ENCODE peak calls at places on chromosomes 12 and 14, in nine cellular contexts. E, J, P, F, V, T, W, U and H are unnamed samples.
A peak's percentile ranks its signal among the peaks of the same experiment; 100 is the strongest.

GRCh38 chr12:47207005-47207717 is 127.4 kb upstream of the AMIGO2 start:
- DNase-seq in P (no peak), W (peak; percentile 60), F (no peak), J (no peak), T (no peak), E (no peak), V (no peak), U (no peak), H (no peak)

GRCh38 chr12:48160807-48161206 is 3.5 kb upstream of the ASB8 start:
- DNase-seq in V (no peak), W (no peak), P (peak; percentile 20), U (no peak), T (no peak), F (no peak), E (no peak), J (no peak), H (peak; percentile 33)

GRCh38 chr14:31545328-31545727 is 15.9 kb upstream of the NUBPL start:
- DNase-seq in J (no peak), P (no peak), E (no peak), U (no peak), W (no peak), V (no peak), T (no peak), F (no peak), H (no peak)

GRCh38 chr12:16030729-16031128 is 119.6 kb downstream of the DERA start:
- DNase-seq in V (no peak), E (no peak), W (no peak), F (no peak), J (no peak), T (peak; percentile 6), U (no peak), P (no peak), H (no peak)

GRCh38 chr14:100815478-100816285 is 10.2 kb upstream of the MEG3 start:
- DNase-seq in T (peak; percentile 87), P (no peak), J (peak; percentile 43), U (peak; percentile 36), V (no peak), W (no peak), E (no peak), F (no peak), H (peak; percentile 77)

GRCh38 chr14:73254247-73255004 is 17.1 kb downstream of the PAPLN start:
- DNase-seq in W (no peak), E (no peak), U (peak; percentile 71), J (no peak), T (no peak), F (no peak), V (no peak), P (no peak), H (no peak)

GRCh38 chr14:51442513-51443175 is 202.6 kb downstream of the TMX1 start:
- DNase-seq in J (peak; percentile 98), F (peak; percentile 98), U (no peak), W (no peak), P (peak; percentile 97), E (no peak), T (peak; percentile 99), V (no peak), H (peak; percentile 93)

GRCh38 chr12:91703884-91704283 is 441.8 kb downstream of the BTG1 start:
- DNase-seq in W (no peak), P (no peak), E (no peak), V (no peak), J (no peak), T (no peak), F (no peak), U (no peak), H (no peak)

GRCh38 chr12:100675432-100675831 is 101.9 kb downstream of the GAS2L3 start:
- DNase-seq in U (no peak), T (peak; percentile 72), F (peak; percentile 59), W (no peak), J (peak; percentile 80), E (no peak), P (peak; percentile 66), V (no peak), H (peak; percentile 67)

GRCh38 chr14:52876806-52877205 is 74.0 kb downstream of the FERMT2 start:
- DNase-seq in E (no peak), J (no peak), P (peak; percentile 8), W (no peak), T (no peak), U (no peak), V (no peak), F (no peak), H (no peak)

GRCh38 chr14:52876311-52876710 is 74.5 kb downstream of the FERMT2 start:
- DNase-seq in W (no peak), V (no peak), E (no peak), F (no peak), J (no peak), U (no peak), P (peak; percentile 76), T (peak; percentile 77), H (peak; percentile 69)

GRCh38 chr14:52874389-52874788 is 76.5 kb downstream of the FERMT2 start:
- DNase-seq in E (no peak), U (no peak), J (no peak), T (no peak), V (no peak), F (no peak), W (no peak), P (no peak), H (no peak)

GRCh38 chr14:52877628-52878027 is 73.2 kb downstream of the FERMT2 start:
- DNase-seq in F (no peak), E (no peak), T (peak; percentile 72), W (no peak), U (no peak), V (no peak), P (peak; percentile 74), J (no peak), H (peak; percentile 80)

GRCh38 chr14:52875707-52876106 is 75.1 kb downstream of the FERMT2 start:
- DNase-seq in E (no peak), U (no peak), F (no peak), V (no peak), W (no peak), T (no peak), J (no peak), P (peak; percentile 24), H (no peak)
- H3K36me3 ChIP-seq in E (peaks cover 16% of the 10 kb centered on the region), U (peaks cover 11% of the 10 kb centered on the region), F (peaks cover 8% of the 10 kb centered on the region), V (no peaks in the 10 kb centered on the region), W (no peaks in the 10 kb centered on the region), T (peaks cover 47% of the 10 kb centered on the region), J (peaks cover 65% of the 10 kb centered on the region), P (peaks cover 80% of the 10 kb centered on the region), H (peaks cover 19% of the 10 kb centered on the region)

GRCh38 chr12:116009805-116010204 is 267.7 kb downstream of the MED13L start:
- DNase-seq in F (no peak), P (peak; percentile 25), W (no peak), T (no peak), V (no peak), U (no peak), E (no peak), J (no peak), H (no peak)
- H3K36me3 ChIP-seq in F (peaks cover 4% of the 10 kb centered on the region), P (peaks cover 80% of the 10 kb centered on the region), W (peaks cover 34% of the 10 kb centered on the region), T (peaks cover 34% of the 10 kb centered on the region), V (no peaks in the 10 kb centered on the region), U (peaks cover 6% of the 10 kb centered on the region), E (peaks cover 7% of the 10 kb centered on the region), J (peaks cover 32% of the 10 kb centered on the region), H (peaks cover 15% of the 10 kb centered on the region)

GRCh38 chr12:103778781-103779180 is 62.3 kb downstream of the NT5DC3 start:
- DNase-seq in E (no peak), J (no peak), V (no peak), W (no peak), T (no peak), P (no peak), F (no peak), U (no peak), H (no peak)

GRCh38 chr12:103779410-103780092 is 61.5 kb downstream of the NT5DC3 start:
- DNase-seq in T (peak; percentile 8), E (no peak), U (no peak), V (no peak), F (no peak), P (peak; percentile 14), J (peak; percentile 37), W (no peak), H (no peak)

GRCh38 chr12:103782399-103782798 is 58.6 kb downstream of the NT5DC3 start:
- DNase-seq in T (no peak), U (no peak), V (no peak), J (no peak), F (no peak), W (no peak), P (no peak), E (no peak), H (no peak)

GRCh38 chr12:103780093-103780440 is 61.0 kb downstream of the NT5DC3 start:
- DNase-seq in V (no peak), W (no peak), T (peak; percentile 46), F (no peak), E (no peak), J (peak; percentile 33), U (no peak), P (peak; percentile 21), H (peak; percentile 51)

GRCh38 chr12:103780992-103781391 is 60.0 kb downstream of the NT5DC3 start:
- DNase-seq in T (no peak), V (no peak), F (no peak), U (no peak), W (no peak), P (no peak), J (no peak), E (no peak), H (no peak)
- H3K36me3 ChIP-seq in T (peaks cover 29% of the 10 kb centered on the region), V (no peaks in the 10 kb centered on the region), F (peaks cover 2% of the 10 kb centered on the region), U (peaks cover 18% of the 10 kb centered on the region), W (no peaks in the 10 kb centered on the region), P (no peaks in the 10 kb centered on the region), J (peaks cover 16% of the 10 kb centered on the region), E (peaks cover 16% of the 10 kb centered on the region), H (peaks cover 13% of the 10 kb centered on the region)

GRCh38 chr14:20403521-20403920 is 9.8 kb downstream of the TEP1 start:
- DNase-seq in W (no peak), E (no peak), F (no peak), T (no peak), P (no peak), U (no peak), J (no peak), V (no peak), H (no peak)
- H3K36me3 ChIP-seq in W (peaks cover 18% of the 10 kb centered on the region), E (peaks cover 5% of the 10 kb centered on the region), F (peaks cover 23% of the 10 kb centered on the region), T (peaks cover 57% of the 10 kb centered on the region), P (peaks cover 63% of the 10 kb centered on the region), U (peaks cover 4% of the 10 kb centered on the region), J (peaks cover 74% of the 10 kb centered on the region), V (no peaks in the 10 kb centered on the region), H (peaks cover 16% of the 10 kb centered on the region)

GRCh38 chr14:96829791-96830190 is 32.6 kb downstream of the VRK1 start:
- DNase-seq in W (no peak), F (no peak), T (no peak), J (no peak), P (no peak), V (no peak), E (no peak), U (no peak), H (no peak)

GRCh38 chr14:96827310-96827709 is 30.1 kb downstream of the VRK1 start:
- DNase-seq in E (no peak), J (no peak), F (no peak), T (no peak), U (no peak), P (no peak), W (no peak), V (no peak), H (peak; percentile 20)

GRCh38 chr14:96832351-96832750 is 35.2 kb downstream of the VRK1 start:
- DNase-seq in P (peak; percentile 13), J (no peak), F (peak; percentile 32), T (no peak), U (no peak), W (no peak), E (no peak), V (no peak), H (no peak)

GRCh38 chr14:96830946-96831345 is 33.8 kb downstream of the VRK1 start:
- DNase-seq in V (no peak), U (no peak), J (no peak), P (no peak), F (no peak), E (no peak), T (no peak), W (no peak), H (no peak)
- H3K36me3 ChIP-seq in V (no peaks in the 10 kb centered on the region), U (no peaks in the 10 kb centered on the region), J (no peaks in the 10 kb centered on the region), P (no peaks in the 10 kb centered on the region), F (no peaks in the 10 kb centered on the region), E (no peaks in the 10 kb centered on the region), T (no peaks in the 10 kb centered on the region), W (no peaks in the 10 kb centered on the region), H (peaks cover 2% of the 10 kb centered on the region)

GRCh38 chr12:120099738-120100137 is 16.8 kb downstream of the RAB35 start:
- DNase-seq in U (no peak), W (no peak), P (no peak), F (no peak), T (no peak), E (peak; percentile 39), J (no peak), V (no peak), H (no peak)
- H3K36me3 ChIP-seq in U (no peaks in the 10 kb centered on the region), W (peaks cover 36% of the 10 kb centered on the region), P (peaks cover 5% of the 10 kb centered on the region), F (peaks cover 32% of the 10 kb centered on the region), T (peaks cover 61% of the 10 kb centered on the region), E (peaks cover 9% of the 10 kb centered on the region), J (peaks cover 62% of the 10 kb centered on the region), V (no peaks in the 10 kb centered on the region), H (peaks cover 24% of the 10 kb centered on the region)